ENCODE peak calls at places on chromosome 13, in ten cellular contexts. Y is esophagus muscularis mucosa, P is lung, S is tibial artery, M is GM23338, B is cardiac muscle cell, R is HepG2, W is neuronal stem cell, G is body of pancreas, I is PC-3. H is an unnamed sample. For H3K36me3, the result is how much of the 10 kb centered on the place peaks cover.

GRCh38 chr13:19606737-19607136 is 26.7 kb upstream of the MPHOSPH8 start:
- DNase-seq in I (no peak), S (no peak), G (no peak), W (no peak), P (no peak), R (no peak), M (no peak), B (no peak), Y (no peak), H (no peak)

GRCh38 chr13:30872685-30873443 is 33.2 kb upstream of the MEDAG start:
- DNase-seq in R (peak), M (peak), B (peak), P (no peak), G (no peak), W (peak), Y (no peak), S (peak), I (no peak), H (no peak)

GRCh38 chr13:93562676-93563075 is 336.1 kb downstream of the GPC6 start:
- DNase-seq in R (no peak), B (no peak), I (no peak), W (no peak), P (no peak), Y (no peak), M (no peak), S (no peak), G (no peak), H (no peak)

GRCh38 chr13:21319869-21320641 is 139.0 kb downstream of the ZDHHC20 start:
- DNase-seq in B (no peak), P (no peak), G (no peak), R (no peak), S (no peak), I (no peak), Y (no peak), W (no peak), M (no peak), H (no peak)

GRCh38 chr13:23463631-23464030 is 30.1 kb upstream of the SACS start:
- DNase-seq in W (no peak), Y (no peak), R (no peak), B (no peak), G (no peak), I (no peak), P (no peak), S (no peak), M (no peak), H (no peak)

GRCh38 chr13:30826911-30827577 is 79.0 kb upstream of the MEDAG start:
- DNase-seq in I (no peak), G (no peak), P (no peak), M (peak), Y (no peak), R (no peak), W (no peak), S (no peak), B (no peak), H (no peak)

GRCh38 chr13:95535243-95535642 is 17.3 kb upstream of the CLDN10 start:
- DNase-seq in B (no peak), M (no peak), P (no peak), Y (no peak), G (no peak), W (no peak), R (peak), S (no peak), I (peak), H (no peak)

GRCh38 chr13:45598597-45598996 is 16.9 kb downstream of the ERICH6B start:
- DNase-seq in S (no peak), W (no peak), I (no peak), P (no peak), Y (no peak), G (no peak), R (no peak), B (no peak), M (no peak), H (no peak)

GRCh38 chr13:37884026-37884425 is 14.5 kb upstream of the TRPC4 start:
- DNase-seq in M (no peak), S (no peak), W (no peak), P (no peak), Y (no peak), G (no peak), R (no peak), I (no peak), B (no peak), H (no peak)

GRCh38 chr13:22648325-22648758 is 532.4 kb upstream of the SGCG start:
- DNase-seq in P (no peak), M (peak), W (no peak), G (no peak), B (no peak), S (no peak), R (no peak), Y (no peak), I (no peak), H (no peak)

GRCh38 chr13:114067381-114067885 is 65.0 kb downstream of the RASA3 start:
- DNase-seq in W (no peak), I (peak), B (peak), R (no peak), S (no peak), P (no peak), Y (no peak), M (no peak), G (no peak), H (no peak)

GRCh38 chr13:70484931-70485330 is 376.7 kb upstream of the KLHL1 start:
- DNase-seq in W (no peak), M (no peak), G (no peak), R (no peak), I (no peak), Y (no peak), B (no peak), S (no peak), P (no peak), H (no peak)

GRCh38 chr13:99086869-99087129 is 108.9 kb upstream of the DOCK9 start:
- DNase-seq in B (no peak), P (no peak), W (peak), S (peak), R (no peak), M (no peak), Y (no peak), G (no peak), I (no peak), H (no peak)

GRCh38 chr13:50459658-50460057 is 383.8 kb downstream of the DLEU7 start:
- DNase-seq in G (no peak), S (no peak), P (no peak), I (no peak), B (no peak), W (no peak), R (no peak), M (no peak), Y (no peak), H (no peak)

GRCh38 chr13:98295371-98295770 is 118.3 kb upstream of the RNF113B start:
- DNase-seq in Y (no peak), W (no peak), B (no peak), S (no peak), R (no peak), P (no peak), I (no peak), M (no peak), G (no peak), H (no peak)

GRCh38 chr13:46405457-46405856 is 18.4 kb upstream of the RUBCNL start:
- DNase-seq in Y (no peak), P (no peak), I (no peak), W (no peak), B (no peak), G (no peak), R (no peak), S (no peak), M (no peak), H (no peak)

GRCh38 chr13:33259296-33259695 is 26.3 kb downstream of the STARD13 start:
- DNase-seq in P (no peak), Y (no peak), G (no peak), B (no peak), W (no peak), S (no peak), R (peak), M (peak), I (no peak), H (no peak)

GRCh38 chr13:40517486-40518311 is 148.7 kb downstream of the FOXO1 start:
- DNase-seq in G (no peak), B (no peak), P (no peak), W (no peak), Y (no peak), M (no peak), R (no peak), S (no peak), I (no peak), H (no peak)

GRCh38 chr13:36130542-36131214 is 504 bp downstream of the DCLK1 start:
- DNase-seq in B (peak), Y (no peak), W (peak), P (peak), S (peak), M (peak), I (no peak), G (no peak), R (no peak), H (no peak)

GRCh38 chr13:80084086-80084676 is 256.7 kb downstream of the SPRY2 start:
- DNase-seq in S (no peak), I (peak), B (peak), R (no peak), P (no peak), M (peak), W (no peak), G (no peak), Y (no peak), H (no peak)

GRCh38 chr13:100694722-100695644 is 20.4 kb upstream of the TMTC4 start:
- DNase-seq in P (no peak), W (peak), R (peak), M (peak), B (peak), S (no peak), G (peak), I (peak), Y (no peak), H (no peak)

GRCh38 chr13:98338312-98338711 is 161.2 kb upstream of the RNF113B start:
- DNase-seq in I (no peak), P (no peak), B (no peak), R (no peak), S (no peak), G (no peak), Y (no peak), W (no peak), M (no peak), H (no peak)

GRCh38 chr13:35720690-35721554 is 244.4 kb upstream of the MAB21L1 start:
- DNase-seq in R (peak), Y (no peak), B (peak), S (no peak), I (peak), P (peak), G (peak), W (peak), M (peak), H (no peak)

GRCh38 chr13:77372275-77372674 is 45.4 kb upstream of the MYCBP2 start:
- DNase-seq in Y (no peak), G (no peak), B (no peak), M (no peak), R (no peak), W (no peak), S (no peak), P (no peak), I (no peak), H (no peak)

GRCh38 chr13:95784161-95784880 is 107.4 kb downstream of the DNAJC3 start:
- DNase-seq in G (no peak), Y (no peak), R (peak), S (no peak), B (peak), P (no peak), M (no peak), I (peak), W (no peak), H (no peak)

GRCh38 chr13:45132384-45133064 is 12.2 kb downstream of the GTF2F2 start:
- DNase-seq in P (no peak), S (no peak), W (no peak), I (no peak), R (no peak), M (no peak), G (no peak), Y (no peak), B (no peak), H (no peak)

GRCh38 chr13:34358811-34359513 is 541.0 kb downstream of the RFC3 start:
- DNase-seq in M (no peak), B (peak), I (peak), P (no peak), G (no peak), Y (peak), R (no peak), S (no peak), W (no peak), H (no peak)

GRCh38 chr13:99227909-99228688 is 27.4 kb downstream of the UBAC2 start:
- DNase-seq in B (no peak), P (no peak), Y (no peak), G (no peak), W (no peak), R (no peak), S (no peak), I (peak), M (no peak), H (no peak)

GRCh38 chr13:51844862-51845573 is at the start of gene TMEM272:
- DNase-seq in S (no peak), B (peak), M (peak), G (peak), I (peak), W (peak), Y (no peak), P (peak), R (peak), H (no peak)

DNA sequence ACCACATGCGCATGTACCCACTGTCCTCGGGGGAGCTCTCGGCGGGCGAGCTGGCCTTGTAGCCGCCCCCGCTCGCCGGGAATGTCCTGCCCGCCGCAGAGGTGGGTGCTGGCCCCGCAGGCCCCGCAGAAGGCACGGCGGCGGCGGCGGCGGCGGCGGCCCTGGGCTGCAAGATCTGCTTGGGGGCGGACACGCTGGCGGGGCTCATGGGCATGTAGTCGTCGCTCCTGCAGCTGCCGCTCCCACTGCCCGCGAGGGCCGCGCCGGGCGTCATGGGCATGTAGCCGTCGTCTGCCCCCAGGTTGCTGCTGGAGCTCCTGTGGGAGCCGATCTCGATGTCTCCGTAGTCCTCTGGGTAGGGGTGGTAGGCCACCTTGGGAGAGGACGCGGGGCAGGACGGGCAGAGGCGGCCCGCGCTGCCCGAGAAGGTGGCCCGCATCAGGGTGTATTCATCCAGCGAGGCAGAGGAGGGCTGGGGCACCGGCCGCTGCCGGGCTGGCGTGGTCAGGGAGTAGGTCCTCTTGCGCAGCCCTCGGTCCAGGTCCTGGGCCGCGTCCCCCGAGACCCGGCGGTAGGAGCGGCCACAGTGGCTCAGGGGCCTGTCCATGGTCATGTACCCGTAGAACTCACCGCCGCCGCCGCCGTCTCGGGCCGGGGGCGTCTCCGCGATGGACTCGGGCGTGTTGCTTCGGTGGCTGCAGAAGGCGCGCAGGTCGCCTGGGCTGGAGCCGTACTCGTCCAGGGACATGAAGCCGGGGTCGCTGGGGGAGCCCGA is 2.4 kb downstream of the IRS2 start:
- DNase-seq in R (no peak), S (no peak), M (peak), B (no peak), I (no peak), G (no peak), P (no peak), Y (peak), W (no peak), H (no peak)
- H3K27ac ChIP-seq in R (no peak), S (peak), M (no peak), B (no peak), I (peak), G (no peak), P (peak), Y (peak), W (no peak), H (peak)

GRCh38 chr13:108834193-108834592 is 204.8 kb downstream of the MYO16 start:
- DNase-seq in B (no peak), I (peak), W (no peak), P (no peak), G (no peak), M (no peak), Y (no peak), R (no peak), S (no peak), H (no peak)
- H3K36me3 ChIP-seq in B (under half), I (under half), W (under half), P (under half), G (under half), M (under half), Y (under half), R (under half), S (under half), H (under half)

DNA sequence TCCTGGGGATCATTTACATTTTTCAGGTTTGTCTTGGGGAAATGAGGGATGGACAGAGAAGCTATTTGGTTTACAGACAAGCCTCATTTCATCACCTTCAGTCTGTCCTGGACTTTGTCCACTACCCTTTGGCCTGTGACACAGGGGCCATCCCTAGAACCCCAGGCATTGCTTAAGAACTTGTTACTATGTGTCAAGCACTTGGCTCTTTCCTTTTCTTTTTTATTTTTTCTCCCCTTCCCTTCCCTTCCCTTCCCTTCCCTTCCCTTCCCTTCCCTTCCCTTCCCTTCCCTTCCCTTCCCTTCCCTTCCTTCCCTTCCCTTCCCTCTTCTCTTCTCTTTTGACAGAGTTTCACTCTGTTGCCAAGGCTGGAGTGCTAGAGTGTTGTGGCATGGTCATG is 253.1 kb downstream of the OLFM4 start:
- DNase-seq in I (no peak), P (no peak), S (no peak), Y (no peak), B (no peak), W (no peak), G (no peak), R (no peak), M (no peak), H (no peak)
- H3K27ac ChIP-seq in I (no peak), P (no peak), S (no peak), Y (no peak), B (no peak), W (no peak), G (no peak), R (no peak), M (no peak), H (no peak)

GRCh38 chr13:27427663-27428062 is 3.2 kb downstream of the GTF3A start:
- DNase-seq in P (no peak), M (no peak), I (no peak), S (no peak), G (no peak), W (no peak), B (no peak), Y (no peak), R (no peak), H (no peak)

GRCh38 chr13:27428160-27428559 is 3.7 kb downstream of the GTF3A start:
- DNase-seq in W (no peak), G (no peak), Y (no peak), P (no peak), R (no peak), S (no peak), M (no peak), I (no peak), B (no peak), H (no peak)

GRCh38 chr13:27437126-27437525 is 12.7 kb downstream of the GTF3A start:
- DNase-seq in R (no peak), S (no peak), P (no peak), B (no peak), I (no peak), Y (no peak), G (no peak), W (no peak), M (no peak), H (no peak)

GRCh38 chr13:27432612-27433210 is 8.3 kb downstream of the GTF3A start:
- DNase-seq in B (no peak), R (no peak), Y (no peak), G (no peak), M (no peak), P (no peak), W (no peak), S (no peak), I (no peak), H (no peak)

DNA sequence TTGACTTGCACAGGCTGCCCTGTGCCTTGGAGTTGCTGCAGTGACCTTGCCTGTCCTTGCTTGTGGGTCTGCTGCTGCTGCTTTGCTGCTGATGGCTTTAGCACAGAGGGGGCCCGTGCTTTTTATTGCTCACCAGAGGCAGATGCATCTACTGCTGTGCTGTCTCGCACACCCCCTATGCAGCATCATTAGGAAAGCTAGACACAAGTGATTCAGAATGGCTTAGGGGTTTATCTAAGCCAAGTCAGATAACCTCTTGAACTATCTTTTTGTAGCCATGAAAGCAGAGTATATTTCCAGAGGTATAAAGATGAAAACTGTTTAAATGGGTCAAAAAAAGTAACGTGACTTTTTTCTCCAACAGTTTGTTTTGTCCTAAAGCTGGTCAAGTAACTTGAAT is 7.8 kb downstream of the GTF3A start:
- DNase-seq in W (no peak), Y (no peak), B (no peak), R (no peak), M (no peak), G (no peak), P (no peak), I (no peak), S (no peak), H (no peak)
- H3K36me3 ChIP-seq in W (half or more), Y (half or more), B (under half), R (half or more), M (half or more), G (under half), P (under half), I (half or more), S (half or more), H (under half)